ENCODE peak calls at places on chromosomes 3 and 15, in eight cellular contexts. G is tibial artery, H is GM23338, T is cardiac muscle cell, W is right atrium auricular region, Z is RWPE2, J is adipocyte, S is lung. F is an unnamed sample. For H3K4me1 and H3K27me3, the result is how much of the 10 kb centered on the place peaks cover.

GRCh38 chr15:36769110-36769509 is 189.7 kb downstream of the CDIN1 start:
- DNase-seq in G (no peak), H (no peak), T (no peak), W (no peak), Z (no peak), J (no peak), S (no peak), F (no peak)

GRCh38 chr3:17032407-17033034 is 147.8 kb downstream of the PLCL2 start:
- DNase-seq in G (no peak), H (peak), T (peak), W (no peak), Z (no peak), J (peak), S (no peak), F (no peak)

GRCh38 chr3:196666001-196666867 is 26.7 kb downstream of the NRROS start:
- DNase-seq in G (no peak), H (peak), T (peak), W (no peak), Z (no peak), J (peak), S (no peak), F (no peak)

GRCh38 chr3:15512173-15512572 is 9.3 kb downstream of the COLQ start:
- DNase-seq in G (peak), H (no peak), T (peak), W (peak), Z (no peak), J (no peak), S (peak), F (peak)

GRCh38 chr15:101050647-101051290 is 131.6 kb downstream of the LRRK1 start:
- DNase-seq in G (no peak), H (no peak), T (no peak), W (peak), Z (peak), J (no peak), S (peak), F (no peak)

GRCh38 chr15:27485265-27485664 is 514.3 kb downstream of the GABRG3 start:
- DNase-seq in G (no peak), H (peak), T (no peak), W (no peak), Z (no peak), J (no peak), S (no peak), F (no peak)

GRCh38 chr15:63553388-63553791 is 43.8 kb upstream of the FBXL22 start:
- DNase-seq in G (peak), H (peak), T (peak), W (no peak), Z (no peak), J (peak), S (peak), F (no peak)

GRCh38 chr3:182118081-182118480 is 406.4 kb downstream of the SOX2 start:
- DNase-seq in G (no peak), H (no peak), T (no peak), W (no peak), Z (no peak), J (no peak), S (no peak), F (no peak)

GRCh38 chr15:100901296-100901695 is 17.9 kb upstream of the LRRK1 start:
- DNase-seq in G (no peak), H (no peak), T (no peak), W (no peak), Z (peak), J (no peak), S (no peak), F (no peak)

GRCh38 chr3:174016186-174016585 is 618.6 kb downstream of the NLGN1 start:
- DNase-seq in G (no peak), H (no peak), T (no peak), W (no peak), Z (no peak), J (peak), S (no peak), F (no peak)

GRCh38 chr3:29307229-29307796 is 26.4 kb downstream of the RBMS3 start:
- DNase-seq in G (no peak), H (no peak), T (peak), W (no peak), Z (no peak), J (no peak), S (no peak), F (no peak)

GRCh38 chr3:124923833-124924232 is 10.7 kb downstream of the MUC13 start:
- DNase-seq in G (no peak), H (peak), T (no peak), W (no peak), Z (no peak), J (peak), S (no peak), F (no peak)

GRCh38 chr3:125147491-125147820 is 65.1 kb downstream of the SLC12A8 start:
- DNase-seq in G (no peak), H (no peak), T (no peak), W (no peak), Z (no peak), J (no peak), S (no peak), F (no peak)

GRCh38 chr15:49843725-49844124 is 222.9 kb downstream of the DTWD1 start:
- DNase-seq in G (no peak), H (no peak), T (no peak), W (no peak), Z (peak), J (no peak), S (no peak), F (no peak)

GRCh38 chr3:11699083-11699427 is 55.3 kb upstream of the VGLL4 start:
- DNase-seq in G (no peak), H (no peak), T (no peak), W (no peak), Z (no peak), J (peak), S (no peak), F (no peak)

GRCh38 chr3:30996467-30996866 is 102.0 kb upstream of the GADL1 start:
- DNase-seq in G (no peak), H (peak), T (no peak), W (no peak), Z (no peak), J (no peak), S (no peak), F (no peak)

GRCh38 chr15:76147906-76148553 is 88.2 kb downstream of the TMEM266 start:
- DNase-seq in G (no peak), H (peak), T (peak), W (no peak), Z (no peak), J (peak), S (peak), F (no peak)

GRCh38 chr15:49370782-49371181 is 52.3 kb upstream of the FGF7 start:
- DNase-seq in G (no peak), H (no peak), T (peak), W (no peak), Z (no peak), J (peak), S (no peak), F (no peak)

GRCh38 chr3:14234197-14235002 is 55.8 kb downstream of the LSM3 start:
- DNase-seq in G (no peak), H (no peak), T (no peak), W (peak), Z (no peak), J (peak), S (peak), F (no peak)

GRCh38 chr15:85974742-85975141 is 104.9 kb upstream of the AGBL1 start:
- DNase-seq in G (no peak), H (no peak), T (no peak), W (no peak), Z (no peak), J (no peak), S (no peak), F (no peak)

GRCh38 chr3:96657710-96658109 is 156.7 kb upstream of the EPHA6 start:
- DNase-seq in G (no peak), H (peak), T (no peak), W (no peak), Z (no peak), J (no peak), S (no peak), F (no peak)

GRCh38 chr3:106337116-106337515 is 468.3 kb upstream of the CBLB start:
- DNase-seq in G (no peak), H (no peak), T (no peak), W (no peak), Z (no peak), J (peak), S (no peak), F (no peak)

GRCh38 chr3:55675478-55675877 is 188.4 kb upstream of the WNT5A start:
- DNase-seq in G (no peak), H (no peak), T (no peak), W (no peak), Z (no peak), J (no peak), S (no peak), F (no peak)

GRCh38 chr15:23484870-23485269 is 37.8 kb upstream of the GOLGA6L2 start:
- DNase-seq in G (no peak), H (no peak), T (no peak), W (no peak), Z (no peak), J (no peak), S (no peak), F (no peak)

GRCh38 chr3:61250784-61251173 is 473 bp downstream of the FHIT start:
- DNase-seq in G (peak), H (peak), T (no peak), W (no peak), Z (no peak), J (peak), S (peak), F (peak)

GRCh38 chr3:48750906-48751305 is 33.9 kb upstream of the IP6K2 start:
- DNase-seq in G (no peak), H (no peak), T (no peak), W (no peak), Z (no peak), J (no peak), S (no peak), F (no peak)

GRCh38 chr3:46965151-46965550 is 11.4 kb downstream of the CCDC12 start:
- DNase-seq in G (no peak), H (no peak), T (no peak), W (no peak), Z (no peak), J (peak), S (no peak), F (no peak)
- H3K4me1 ChIP-seq in G (under half), H (under half), T (under half), W (half or more), Z (under half), J (under half), S (under half), F (half or more)

DNA sequence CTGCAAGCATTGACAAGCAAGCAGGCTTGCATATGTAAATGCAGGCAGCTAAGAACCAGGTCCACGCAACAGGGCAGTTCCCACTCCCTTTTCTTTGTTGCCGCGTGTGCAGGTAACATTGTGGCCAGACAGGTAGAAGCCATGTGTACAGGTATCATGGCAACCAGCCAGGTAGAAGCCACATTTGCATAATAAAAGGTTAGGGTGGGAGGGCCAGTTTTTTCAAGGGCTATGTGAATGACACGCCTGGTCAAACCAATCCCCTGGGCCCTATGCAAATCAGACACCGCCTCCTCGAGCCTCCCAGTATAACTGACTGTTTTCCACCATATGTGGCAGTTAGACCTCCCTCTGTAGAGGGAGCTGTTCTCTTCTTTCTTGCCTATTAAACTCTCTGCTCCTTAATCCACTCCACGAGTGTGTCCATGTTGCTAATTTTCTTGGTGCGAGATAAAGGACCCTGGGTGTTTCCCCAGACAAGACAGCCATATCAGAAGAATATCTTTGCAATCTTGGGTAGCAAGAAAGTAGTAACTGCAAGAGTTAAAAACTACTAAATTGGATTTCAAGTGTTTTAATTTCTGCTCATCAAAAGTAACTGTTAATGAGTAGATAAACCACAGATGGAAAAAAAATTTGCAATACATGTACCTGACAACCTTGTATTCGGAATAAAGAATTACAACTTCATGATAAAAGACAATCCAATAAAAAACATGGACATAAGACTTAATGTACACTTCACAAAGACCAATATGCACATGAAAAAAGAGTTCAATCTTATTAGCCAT is 21.8 kb downstream of the PCOLCE2 start:
- DNase-seq in G (no peak), H (peak), T (no peak), W (no peak), Z (no peak), J (no peak), S (no peak), F (no peak)
- H3K4me3 ChIP-seq in G (no peak), H (no peak), T (no peak), W (no peak), Z (no peak), J (no peak), S (no peak), F (no peak)

GRCh38 chr3:147377412-147378185 is 28.7 kb downstream of the ZIC4 start:
- DNase-seq in G (no peak), H (peak), T (no peak), W (peak), Z (no peak), J (no peak), S (no peak), F (no peak)
- H3K27me3 ChIP-seq in G (under half), H (half or more), T (half or more), W (under half), Z (half or more), J (half or more), S (under half), F (half or more)

GRCh38 chr15:73924258-73924921 is 1.9 kb upstream of the LOXL1 start:
- DNase-seq in G (peak), H (no peak), T (no peak), W (peak), Z (no peak), J (peak), S (no peak), F (peak)

GRCh38 chr15:73923488-73924164 is 2.6 kb upstream of the LOXL1 start:
- DNase-seq in G (no peak), H (no peak), T (no peak), W (no peak), Z (no peak), J (no peak), S (no peak), F (peak)

GRCh38 chr15:73922186-73923151 is 3.8 kb upstream of the LOXL1 start:
- DNase-seq in G (peak), H (peak), T (peak), W (no peak), Z (no peak), J (peak), S (no peak), F (peak)

GRCh38 chr15:73921257-73921890 is 4.9 kb upstream of the LOXL1 start:
- DNase-seq in G (no peak), H (no peak), T (no peak), W (no peak), Z (no peak), J (no peak), S (no peak), F (peak)

DNA sequence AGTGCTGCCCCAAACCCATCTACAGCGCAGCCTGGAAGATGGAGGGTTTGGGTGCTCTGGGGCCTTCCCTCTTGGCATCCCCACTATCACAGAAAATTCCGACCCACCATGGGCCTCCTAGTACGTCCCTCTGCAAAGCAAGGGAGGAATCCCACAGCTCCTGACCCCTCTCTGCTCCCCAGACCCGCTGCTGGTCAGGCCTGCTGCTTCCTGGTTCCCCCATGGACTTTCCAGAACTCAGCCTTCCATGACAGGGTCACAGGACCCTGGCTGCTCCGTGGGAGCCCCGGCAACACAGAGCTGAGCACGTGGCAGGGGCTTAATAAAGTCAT is 3.1 kb upstream of the LOXL1 start:
- DNase-seq in G (no peak), H (no peak), T (no peak), W (no peak), Z (no peak), J (peak), S (no peak), F (no peak)
- H3K4me1 ChIP-seq in G (under half), H (half or more), T (under half), W (half or more), Z (under half), J (under half), S (under half), F (half or more)